ENCODE peak calls at places on chromosomes 7 and 10, in six cellular contexts. G is NCI-H1105; P is AG04449; R is NCI-H446; A is stimulated activated CD8-positive, alpha-beta memory T cell treated with anti-CD3 and anti-CD28 coated beads, Interleukin-15, amount 100 ng/mL, for 48 hours; N is NCI-H345. X is an unnamed sample.

GRCh38 chr10:60444494-60445064 is 54.9 kb upstream of the ANK3 start:
- DNase-seq in P (no peak), A (no peak), N (no peak), G (no peak), R (peak), X (no peak)

GRCh38 chr10:132387723-132388210 is 9.2 kb upstream of the PWWP2B start:
- DNase-seq in P (no peak), R (no peak), G (no peak), N (peak), A (peak), X (peak)

GRCh38 chr7:73906874-73907273 is 45.9 kb downstream of the TMEM270 start:
- DNase-seq in A (no peak), P (no peak), G (no peak), R (no peak), N (no peak), X (no peak)

GRCh38 chr10:22133640-22134624 is 83.9 kb downstream of the EBLN1 start:
- DNase-seq in A (no peak), R (no peak), P (no peak), G (no peak), N (no peak), X (no peak)

GRCh38 chr7:117479480-117480224 is at the start of gene CFTR:
- DNase-seq in R (no peak), G (no peak), N (no peak), A (no peak), P (no peak), X (peak)

GRCh38 chr7:74284781-74285259 is 4.4 kb upstream of the CLIP2 start:
- DNase-seq in P (no peak), N (no peak), G (no peak), R (no peak), A (no peak), X (no peak)

GRCh38 chr7:43631559-43631958 is 48.7 kb downstream of the STK17A start:
- DNase-seq in P (no peak), A (no peak), N (no peak), G (no peak), R (no peak), X (no peak)

GRCh38 chr10:58715056-58715455 is 202.4 kb downstream of the BICC1 start:
- DNase-seq in R (no peak), G (no peak), A (no peak), N (no peak), P (no peak), X (no peak)

GRCh38 chr10:81866753-81867152 is 8.2 kb upstream of the NRG3 start:
- DNase-seq in P (no peak), G (no peak), N (no peak), A (no peak), R (no peak), X (no peak)

GRCh38 chr10:50554995-50555568 is 68.7 kb downstream of the SGMS1 start:
- DNase-seq in G (no peak), P (peak), A (no peak), R (no peak), N (no peak), X (no peak)

GRCh38 chr7:77426052-77426404 is 9.9 kb upstream of the GSAP start:
- DNase-seq in N (no peak), P (no peak), A (no peak), G (no peak), R (no peak), X (no peak)

GRCh38 chr10:77932016-77932715 is 5.6 kb upstream of the DLG5 start:
- DNase-seq in G (no peak), A (no peak), P (no peak), N (no peak), R (no peak), X (no peak)

GRCh38 chr7:25068814-25069213 is 56.2 kb downstream of the CYCS start:
- DNase-seq in R (no peak), P (no peak), G (no peak), N (no peak), A (no peak), X (no peak)

GRCh38 chr10:130512936-130513335 is 376.7 kb downstream of the GLRX3 start:
- DNase-seq in A (no peak), R (no peak), N (no peak), P (no peak), G (no peak), X (no peak)

GRCh38 chr7:137342340-137342739 is 1.2 kb downstream of the PTN start:
- DNase-seq in G (no peak), N (no peak), R (no peak), A (no peak), P (no peak), X (no peak)

GRCh38 chr10:44281089-44281613 is 103.7 kb downstream of the CXCL12 start:
- DNase-seq in P (no peak), A (no peak), N (no peak), G (no peak), R (no peak), X (peak)

GRCh38 chr10:131311661-131312260 is at the start of gene TCERG1L:
- DNase-seq in R (no peak), A (no peak), P (no peak), N (peak), G (peak), X (no peak)

GRCh38 chr10:100004805-100005510 is 4.8 kb downstream of the DNMBP start:
- DNase-seq in P (no peak), A (no peak), R (no peak), N (no peak), G (no peak), X (no peak)

GRCh38 chr7:6228363-6228762 is 44.1 kb downstream of the CYTH3 start:
- DNase-seq in N (no peak), P (no peak), R (no peak), G (no peak), A (no peak), X (no peak)

GRCh38 chr10:4934391-4934987 is 28.7 kb upstream of the AKR1C1 start:
- DNase-seq in P (no peak), G (no peak), N (no peak), A (no peak), R (no peak), X (no peak)

GRCh38 chr10:29621161-29621560 is 13.6 kb downstream of the SVIL start:
- DNase-seq in A (no peak), P (peak), N (no peak), G (no peak), R (no peak), X (no peak)

GRCh38 chr10:99854860-99855259 is 72.4 kb downstream of the ABCC2 start:
- DNase-seq in R (no peak), P (peak), N (no peak), A (no peak), G (no peak), X (no peak)

GRCh38 chr7:72490301-72490700 is 78.2 kb upstream of the CALN1 start:
- DNase-seq in P (no peak), N (no peak), G (no peak), A (no peak), R (no peak), X (no peak)

GRCh38 chr7:37977243-37977642 is 56.8 kb downstream of the EPDR1 start:
- DNase-seq in P (no peak), N (no peak), A (no peak), R (no peak), G (no peak), X (no peak)

GRCh38 chr7:44979481-44980392 is 922 bp upstream of the MYO1G start:
- DNase-seq in A (no peak), R (no peak), G (no peak), N (no peak), P (no peak), X (no peak)

GRCh38 chr10:3118621-3119020 is 51.3 kb downstream of the PFKP start:
- DNase-seq in R (no peak), G (no peak), N (no peak), A (no peak), P (no peak), X (no peak)

GRCh38 chr10:12907651-12908050 is 93.9 kb downstream of the CCDC3 start:
- DNase-seq in A (no peak), R (no peak), N (no peak), G (no peak), P (no peak), X (no peak)

GRCh38 chr10:131155218-131155902 is 156.2 kb downstream of the TCERG1L start:
- DNase-seq in R (no peak), G (no peak), P (no peak), N (no peak), A (no peak), X (no peak)

GRCh38 chr7:12594122-12594897 is 23.8 kb downstream of the SCIN start:
- DNase-seq in A (no peak), G (no peak), P (no peak), R (no peak), N (no peak), X (no peak)

GRCh38 chr10:100751211-100751933 is 6.0 kb downstream of the PAX2 start:
- DNase-seq in N (no peak), A (no peak), G (no peak), P (no peak), R (no peak), X (no peak)

GRCh38 chr7:73802459-73802858 is 28.3 kb upstream of the CLDN4 start:
- DNase-seq in G (no peak), N (no peak), P (no peak), R (no peak), A (no peak), X (no peak)

GRCh38 chr10:665579-666091 is 23.8 kb downstream of the DIP2C start:
- DNase-seq in G (no peak), R (no peak), P (no peak), A (no peak), N (no peak), X (peak)

GRCh38 chr7:155874411-155874810 is 62.1 kb upstream of the SHH start:
- DNase-seq in G (no peak), A (no peak), N (no peak), R (no peak), P (no peak), X (no peak)

GRCh38 chr7:120833551-120833950 is 24.4 kb downstream of the TSPAN12 start:
- DNase-seq in R (no peak), N (peak), G (peak), P (no peak), A (no peak), X (no peak)

GRCh38 chr7:152050547-152050971 is 25.1 kb downstream of the GALNT11 start:
- DNase-seq in R (peak), N (no peak), G (no peak), A (no peak), P (peak), X (no peak)

GRCh38 chr10:93541402-93542357 is 24.8 kb upstream of the FFAR4 start:
- DNase-seq in A (no peak), R (no peak), P (no peak), N (peak), G (no peak), X (peak)

GRCh38 chr7:117872565-117873055 is 631 bp downstream of the CTTNBP2 start:
- DNase-seq in A (no peak), R (no peak), N (peak), P (no peak), G (no peak), X (peak)

GRCh38 chr10:15775513-15775912 is 55.8 kb upstream of the ITGA8 start:
- DNase-seq in A (no peak), R (no peak), P (peak), G (no peak), N (no peak), X (no peak)